ENCODE peak calls at places on chromosomes 11 and 22, in five cellular contexts. A, R, J, O and Y are unnamed samples. For H4K20me1 and H3K4me1, the result is how much of the 10 kb centered on the place peaks cover.

GRCh38 chr11:44158384-44158783 is 62.9 kb downstream of the EXT2 start:
- DNase-seq in A (no peak), J (no peak), O (no peak), R (no peak), Y (no peak)

GRCh38 chr11:8067929-8068575 is 13.0 kb upstream of the TUB start:
- DNase-seq in O (no peak), R (no peak), J (no peak), A (no peak), Y (no peak)

GRCh38 chr11:2156416-2157182 is 4.4 kb downstream of the INS start:
- DNase-seq in R (peak), O (no peak), J (peak), A (peak), Y (peak)

GRCh38 chr22:32203181-32204105 is 1.4 kb downstream of the RFPL2 start:
- DNase-seq in O (no peak), J (peak), A (no peak), R (no peak), Y (peak)

GRCh38 chr11:62054484-62055121 is 69.2 kb upstream of the INCENP start:
- DNase-seq in A (peak), J (peak), O (peak), R (peak), Y (peak)

GRCh38 chr11:95255523-95256165 is 24.6 kb upstream of the SESN3 start:
- DNase-seq in A (no peak), O (no peak), J (peak), R (peak), Y (no peak)

GRCh38 chr22:19832476-19833108 is 22.1 kb downstream of the GNB1L start:
- DNase-seq in O (no peak), J (no peak), A (no peak), R (no peak), Y (no peak)

GRCh38 chr22:20571531-20572007 is 64.2 kb downstream of the MED15 start:
- DNase-seq in O (no peak), J (peak), A (peak), R (peak), Y (no peak)

GRCh38 chr11:6635082-6635932 is 16.1 kb upstream of the TPP1 start:
- DNase-seq in O (no peak), J (no peak), R (no peak), A (peak), Y (peak)

GRCh38 chr11:47768090-47768620 is 1.0 kb upstream of the FNBP4 start:
- DNase-seq in J (peak), O (no peak), R (peak), A (no peak), Y (peak)

GRCh38 chr11:97772696-97773095 is 1248.1 kb upstream of the CNTN5 start:
- DNase-seq in J (no peak), O (no peak), A (no peak), R (no peak), Y (no peak)

GRCh38 chr11:65777821-65778361 is 2.9 kb downstream of the AP5B1 start:
- DNase-seq in O (no peak), J (no peak), R (no peak), A (no peak), Y (peak)

GRCh38 chr11:35721576-35722341 is 59.2 kb downstream of the TRIM44 start:
- DNase-seq in A (no peak), R (peak), O (no peak), J (no peak), Y (no peak)

GRCh38 chr11:118605116-118605867 is 2.1 kb upstream of the PHLDB1 start:
- DNase-seq in A (no peak), R (no peak), O (no peak), J (peak), Y (peak)

GRCh38 chr11:130403301-130403804 is 25.1 kb downstream of the ADAMTS8 start:
- DNase-seq in R (no peak), O (no peak), A (peak), J (peak), Y (peak)

GRCh38 chr11:112377946-112378345 is 117.3 kb upstream of the PLET1 start:
- DNase-seq in O (no peak), J (no peak), A (no peak), R (no peak), Y (no peak)

GRCh38 chr22:46068908-46069481 is 81.3 kb upstream of the PPARA start:
- DNase-seq in J (no peak), A (no peak), O (no peak), R (no peak), Y (no peak)

GRCh38 chr11:107849791-107850190 is 8.8 kb downstream of the SLC35F2 start:
- DNase-seq in R (peak), O (no peak), A (no peak), J (no peak), Y (no peak)

GRCh38 chr11:85947431-85948272 is 92.5 kb downstream of the CCDC83 start:
- DNase-seq in J (no peak), A (no peak), O (no peak), R (peak), Y (peak)

GRCh38 chr11:78478536-78478935 is 60.9 kb upstream of the GAB2 start:
- DNase-seq in A (no peak), R (no peak), J (no peak), O (no peak), Y (no peak)
- H4K20me1 ChIP-seq in A (under half), R (under half), J (under half), O (under half), Y (under half)

DNA sequence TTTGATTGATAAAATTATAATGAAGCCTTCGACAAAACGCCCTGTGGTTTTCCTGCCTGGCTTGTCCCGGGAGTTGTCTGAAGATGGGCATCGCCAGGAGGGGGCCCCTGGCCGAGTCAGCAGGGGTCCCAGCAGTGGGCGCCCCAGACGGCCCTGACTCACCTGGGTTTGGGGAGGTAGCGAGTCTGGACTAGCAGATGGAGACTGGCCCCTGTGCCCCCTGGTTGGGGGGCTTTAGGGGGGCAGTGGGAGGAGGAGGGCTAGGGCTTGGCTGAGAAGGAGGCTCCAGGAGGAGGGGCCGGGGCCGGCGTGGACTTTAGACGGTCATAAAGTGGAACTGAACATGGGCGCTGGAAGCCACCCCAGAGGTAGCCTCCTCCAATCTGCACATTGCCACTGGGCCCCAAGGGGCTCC is 410 bp upstream of the LIF start:
- DNase-seq in A (no peak), O (no peak), R (no peak), J (no peak), Y (peak)
- H3K4me1 ChIP-seq in A (under half), O (half or more), R (under half), J (under half), Y (under half)

GRCh38 chr22:23157560-23158515 is 12.6 kb downstream of the RAB36 start:
- DNase-seq in O (no peak), R (no peak), J (no peak), A (no peak), Y (no peak)

GRCh38 chr22:23155143-23155542 is 9.9 kb downstream of the RAB36 start:
- DNase-seq in J (no peak), R (no peak), A (no peak), O (no peak), Y (no peak)

GRCh38 chr22:23155831-23156230 is 10.6 kb downstream of the RAB36 start:
- DNase-seq in O (no peak), A (no peak), R (no peak), J (no peak), Y (no peak)

GRCh38 chr22:23154461-23154860 is 9.2 kb downstream of the RAB36 start:
- DNase-seq in A (no peak), J (no peak), O (no peak), R (no peak), Y (no peak)

GRCh38 chr22:23156286-23156685 is 11.0 kb downstream of the RAB36 start:
- DNase-seq in O (no peak), R (no peak), A (peak), J (peak), Y (no peak)
- H3K4me2 ChIP-seq in O (no peak), R (peak), A (no peak), J (peak), Y (no peak)

GRCh38 chr22:27430799-27431480 is 370.6 kb downstream of the MN1 start:
- DNase-seq in A (no peak), O (no peak), R (no peak), J (no peak), Y (no peak)

GRCh38 chr22:27434898-27435297 is 366.7 kb downstream of the MN1 start:
- DNase-seq in A (no peak), R (no peak), J (no peak), O (no peak), Y (no peak)

GRCh38 chr22:27431896-27432295 is 369.7 kb downstream of the MN1 start:
- DNase-seq in O (no peak), A (no peak), R (no peak), J (no peak), Y (no peak)

GRCh38 chr22:27435839-27436581 is 365.5 kb downstream of the MN1 start:
- DNase-seq in O (no peak), A (no peak), J (peak), R (no peak), Y (peak)

DNA sequence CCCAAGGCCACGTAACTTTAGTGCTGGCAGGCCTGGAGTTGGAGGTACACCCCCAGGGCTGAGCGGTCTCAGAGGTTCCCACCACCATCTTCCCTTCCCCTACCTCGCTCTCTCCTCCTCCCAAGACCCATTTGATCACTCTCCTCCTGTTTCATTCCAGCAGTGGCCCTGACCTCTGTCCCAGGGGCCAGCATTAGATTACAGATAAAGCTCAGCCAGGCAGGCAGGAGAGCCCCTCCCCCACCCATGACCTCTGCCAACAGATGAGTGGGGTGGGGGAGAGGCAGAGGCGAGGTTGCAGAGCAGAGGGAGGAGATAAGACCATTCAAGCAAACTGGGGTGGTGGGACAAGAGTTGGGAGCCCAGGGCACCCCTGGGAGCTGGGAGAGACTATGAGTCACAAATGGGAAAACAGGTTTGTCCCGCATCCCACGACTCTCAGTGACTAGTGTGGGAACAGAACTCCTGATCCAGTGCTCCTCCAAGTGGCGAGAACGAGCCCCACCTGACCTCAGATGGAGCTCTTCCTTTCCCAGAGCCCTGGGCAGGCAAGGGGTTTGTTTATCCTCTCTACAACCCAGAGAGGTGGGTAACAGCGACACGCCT is 367.9 kb downstream of the MN1 start:
- DNase-seq in O (no peak), A (no peak), J (no peak), R (no peak), Y (no peak)
- H4K20me1 ChIP-seq in O (under half), A (under half), J (under half), R (under half), Y (under half)

GRCh38 chr11:12685229-12685628 is 11.0 kb downstream of the TEAD1 start:
- DNase-seq in J (no peak), R (no peak), A (no peak), O (no peak), Y (no peak)

GRCh38 chr11:12684354-12684753 is 10.1 kb downstream of the TEAD1 start:
- DNase-seq in A (no peak), J (peak), R (no peak), O (no peak), Y (no peak)

GRCh38 chr11:12684821-12685220 is 10.6 kb downstream of the TEAD1 start:
- DNase-seq in A (no peak), R (no peak), J (peak), O (no peak), Y (no peak)

GRCh38 chr11:12682730-12683500 is 8.7 kb downstream of the TEAD1 start:
- DNase-seq in J (no peak), O (no peak), R (no peak), A (no peak), Y (no peak)

GRCh38 chr11:12683857-12684256 is 9.6 kb downstream of the TEAD1 start:
- DNase-seq in R (no peak), A (no peak), O (no peak), J (no peak), Y (no peak)
- H3K4me1 ChIP-seq in R (under half), A (half or more), O (half or more), J (half or more), Y (half or more)

GRCh38 chr22:27345681-27346080 is 455.9 kb downstream of the MN1 start:
- DNase-seq in A (no peak), R (no peak), J (no peak), O (no peak), Y (no peak)

GRCh38 chr22:27347951-27348350 is 453.6 kb downstream of the MN1 start:
- DNase-seq in J (no peak), O (no peak), R (peak), A (no peak), Y (no peak)

GRCh38 chr22:27344546-27344945 is 457.0 kb downstream of the MN1 start:
- DNase-seq in R (no peak), A (no peak), O (no peak), J (no peak), Y (no peak)

GRCh38 chr22:27348634-27349033 is 452.9 kb downstream of the MN1 start:
- DNase-seq in O (no peak), J (no peak), A (no peak), R (no peak), Y (no peak)

GRCh38 chr22:27349456-27349855 is 452.1 kb downstream of the MN1 start:
- DNase-seq in J (no peak), O (no peak), R (no peak), A (no peak), Y (no peak)
- H3K4me2 ChIP-seq in J (no peak), O (no peak), R (no peak), A (no peak), Y (no peak)

GRCh38 chr11:64100345-64100744 is 64.6 kb downstream of the FLRT1 start:
- DNase-seq in A (peak), R (peak), O (no peak), J (peak), Y (no peak)
- H4K20me1 ChIP-seq in A (under half), R (under half), O (under half), J (under half), Y (under half)

GRCh38 chr11:110490886-110491285 is 61.1 kb downstream of the FDX1 start:
- DNase-seq in A (no peak), J (no peak), R (no peak), O (no peak), Y (no peak)

GRCh38 chr11:110491577-110492352 is 62.0 kb downstream of the FDX1 start:
- DNase-seq in A (no peak), O (no peak), R (no peak), J (no peak), Y (peak)

GRCh38 chr11:110486176-110486575 is 56.4 kb downstream of the FDX1 start:
- DNase-seq in A (no peak), R (no peak), J (no peak), O (no peak), Y (no peak)

GRCh38 chr11:110488446-110488845 is 58.7 kb downstream of the FDX1 start:
- DNase-seq in J (no peak), R (no peak), A (no peak), O (no peak), Y (no peak)
- H3K4me1 ChIP-seq in J (under half), R (under half), A (under half), O (under half), Y (under half)

DNA sequence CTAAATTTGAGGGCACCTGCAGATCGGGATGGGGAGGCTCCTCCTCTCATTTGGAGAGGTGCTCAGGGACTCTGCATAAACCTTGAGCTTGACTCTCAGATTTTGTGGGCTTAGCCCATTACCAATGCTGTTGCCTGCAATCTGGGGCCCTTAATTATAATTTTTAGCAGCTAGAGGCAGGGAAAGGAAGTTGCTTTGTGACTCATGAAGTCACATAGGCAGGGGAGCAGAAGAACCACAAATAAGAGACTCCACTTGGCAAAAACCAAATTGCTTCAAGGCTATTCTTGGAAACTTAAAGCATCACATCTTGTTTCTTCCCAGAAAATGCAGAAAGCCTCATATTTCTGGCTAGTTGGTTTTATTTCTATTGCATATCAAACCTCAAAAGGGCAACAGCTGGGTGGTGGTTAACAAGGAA is 46.9 kb downstream of the MICAL2 start:
- DNase-seq in R (no peak), O (no peak), A (no peak), J (no peak), Y (no peak)
- H3K4me2 ChIP-seq in R (no peak), O (peak), A (no peak), J (no peak), Y (no peak)